ENCODE peak calls at places on chromosomes 12 and 14, in nine cellular contexts. Q is dorsolateral prefrontal cortex; J is HEK293T; A is stimulated activated CD8-positive, alpha-beta memory T cell treated with anti-CD3 and anti-CD28 coated beads, Interleukin-15, amount 100 ng/mL, for 24 hours; T is omental fat pad; N is activated T-helper 1 cell treated with anti-CD3 and anti-CD28 coated beads, Interleukin-2, amount 50 U/mL, for 16 hours; F is nucleus accumbens; L is AG04450; W is naive thymus-derived CD4-positive, alpha-beta T cell. G is an unnamed sample.

GRCh38 chr12:117967043-117967442 is 1.7 kb downstream of the KSR2 start:
- DNase-seq in T (no peak), A (no peak), N (no peak), F (no peak), J (no peak), Q (no peak), L (no peak), W (no peak), G (no peak)

GRCh38 chr14:95307402-95308041 is 12.2 kb downstream of the CLMN start:
- DNase-seq in A (no peak), T (no peak), W (no peak), N (no peak), Q (no peak), F (no peak), L (no peak), J (no peak), G (no peak)

GRCh38 chr12:102479099-102479887 is 1.1 kb downstream of the IGF1 start:
- DNase-seq in J (peak), W (no peak), L (no peak), F (no peak), N (no peak), T (no peak), A (no peak), Q (no peak), G (no peak)

GRCh38 chr12:42603246-42603645 is 13.7 kb upstream of the PRICKLE1 start:
- DNase-seq in N (no peak), L (no peak), T (no peak), A (no peak), F (no peak), J (no peak), Q (no peak), W (no peak), G (peak)

GRCh38 chr12:107843351-107844311 is 69.1 kb downstream of the ASCL4 start:
- DNase-seq in W (no peak), F (no peak), J (no peak), Q (no peak), N (no peak), T (no peak), L (no peak), A (no peak), G (no peak)

GRCh38 chr14:100293497-100294212 is 12.6 kb downstream of the SLC25A29 start:
- DNase-seq in Q (peak), A (no peak), N (no peak), J (no peak), F (no peak), W (no peak), L (no peak), T (no peak), G (no peak)

GRCh38 chr14:61627612-61628011 is 67.7 kb upstream of the HIF1A start:
- DNase-seq in T (no peak), A (no peak), N (no peak), L (no peak), Q (no peak), F (no peak), J (no peak), W (no peak), G (no peak)

GRCh38 chr12:101038289-101038871 is 171.7 kb downstream of the SLC5A8 start:
- DNase-seq in L (no peak), W (no peak), T (no peak), F (no peak), J (no peak), N (no peak), Q (no peak), A (no peak), G (no peak)

GRCh38 chr12:45613306-45613705 is 116.2 kb upstream of the ARID2 start:
- DNase-seq in N (no peak), T (no peak), A (no peak), L (peak), J (no peak), Q (no peak), F (no peak), W (no peak), G (no peak)

GRCh38 chr14:73251516-73252215 is 14.4 kb downstream of the PAPLN start:
- DNase-seq in W (no peak), T (no peak), Q (no peak), N (no peak), F (no peak), J (no peak), L (no peak), A (no peak), G (no peak)

GRCh38 chr12:111488271-111488670 is 82.5 kb downstream of the SH2B3 start:
- DNase-seq in N (no peak), A (no peak), F (no peak), J (no peak), Q (no peak), W (no peak), T (no peak), L (no peak), G (no peak)

GRCh38 chr12:121916719-121917118 is 1.7 kb upstream of the CFAP251 start:
- DNase-seq in J (no peak), W (no peak), Q (no peak), N (no peak), T (no peak), L (no peak), A (no peak), F (no peak), G (no peak)

GRCh38 chr14:56608682-56609081 is 29.1 kb downstream of the TMEM260 start:
- DNase-seq in L (no peak), Q (no peak), T (no peak), W (no peak), F (no peak), N (no peak), A (no peak), J (no peak), G (no peak)

GRCh38 chr14:34931206-34931605 is 51.6 kb upstream of the SRP54 start:
- DNase-seq in T (no peak), F (no peak), Q (no peak), N (peak), W (peak), J (no peak), L (no peak), A (no peak), G (no peak)

GRCh38 chr12:13463189-13463588 is 266.7 kb downstream of the EMP1 start:
- DNase-seq in F (no peak), A (no peak), J (no peak), Q (no peak), T (no peak), W (no peak), L (no peak), N (no peak), G (no peak)

GRCh38 chr12:6925543-6926279 is 2.0 kb upstream of the ATN1 start:
- DNase-seq in N (no peak), L (peak), F (peak), T (no peak), A (no peak), Q (no peak), W (no peak), J (no peak), G (no peak)

GRCh38 chr14:37946819-37947218 is 260.9 kb upstream of the SSTR1 start:
- DNase-seq in F (no peak), A (no peak), W (no peak), N (no peak), J (no peak), L (no peak), T (no peak), Q (no peak), G (no peak)

GRCh38 chr12:110637869-110638441 is 24.0 kb downstream of the TCTN1 start:
- DNase-seq in Q (no peak), W (no peak), F (no peak), N (no peak), J (no peak), A (no peak), L (no peak), T (no peak), G (no peak)

GRCh38 chr12:2268478-2269286 is 215.9 kb downstream of the CACNA1C start:
- DNase-seq in T (no peak), Q (peak), J (no peak), W (no peak), N (no peak), F (no peak), L (no peak), A (no peak), G (no peak)

GRCh38 chr12:47987411-47988072 is 16.7 kb downstream of the COL2A1 start:
- DNase-seq in T (no peak), A (no peak), N (no peak), L (no peak), Q (no peak), F (no peak), W (no peak), J (no peak), G (no peak)

GRCh38 chr12:104591272-104591940 is 134.7 kb downstream of the CHST11 start:
- DNase-seq in F (no peak), Q (no peak), J (no peak), T (no peak), N (no peak), A (no peak), L (no peak), W (no peak), G (no peak)

GRCh38 chr12:90333939-90334338 is 621.0 kb downstream of the CCER1 start:
- DNase-seq in L (no peak), N (no peak), W (no peak), T (no peak), F (no peak), Q (no peak), A (no peak), J (no peak), G (no peak)

GRCh38 chr14:55348766-55349453 is 62.7 kb downstream of the ATG14 start:
- DNase-seq in L (no peak), A (no peak), N (no peak), J (no peak), T (no peak), F (no peak), Q (no peak), W (no peak), G (peak)

GRCh38 chr12:40117818-40118217 is 11.9 kb upstream of the SLC2A13 start:
- DNase-seq in A (no peak), W (no peak), J (no peak), L (no peak), Q (no peak), N (no peak), T (no peak), F (no peak), G (no peak)

GRCh38 chr12:75556306-75556899 is 45.0 kb upstream of the KRR1 start:
- DNase-seq in L (no peak), F (no peak), J (no peak), Q (no peak), A (no peak), N (no peak), T (no peak), W (no peak), G (no peak)

GRCh38 chr12:113467514-113468364 is 3.9 kb downstream of the LHX5 start:
- DNase-seq in A (no peak), L (no peak), W (no peak), J (no peak), F (no peak), Q (no peak), N (no peak), T (no peak), G (no peak)

GRCh38 chr12:114013601-114014345 is 47.6 kb upstream of the RBM19 start:
- DNase-seq in J (peak), A (no peak), F (no peak), L (peak), N (no peak), T (no peak), W (no peak), Q (no peak), G (no peak)

GRCh38 chr12:81128930-81129554 is 51.2 kb downstream of the ACSS3 start:
- DNase-seq in T (no peak), F (no peak), W (no peak), Q (no peak), L (peak), J (peak), N (no peak), A (no peak), G (no peak)